ENCODE peak calls at places on chromosomes 4 and X, in six cellular contexts. T is activated CD4-positive, CD25-positive, alpha-beta regulatory T cell treated with anti-CD3 and anti-CD28 coated beads, Interleukin-2, amount 50 U/mL, for 24 hours; C is gastrocnemius medialis; B is right cardiac atrium; F is DND-41; N is left colon. M is an unnamed sample.

GRCh38 chr4:104129243-104129642 is 365.5 kb downstream of the CXXC4 start:
- ATAC-seq in T (no peak), C (no peak), B (no peak), F (no peak), N (peak), M (no peak)

GRCh38 chr4:5747746-5748365 is 36.9 kb downstream of the EVC start:
- ATAC-seq in T (no peak), C (peak), B (peak), F (no peak), N (no peak), M (no peak)

GRCh38 chr4:95552942-95553550 is 4.3 kb upstream of the UNC5C start:
- ATAC-seq in T (no peak), C (no peak), B (no peak), F (no peak), N (no peak), M (no peak)

GRCh38 chrX:109774706-109775105 is 41.6 kb upstream of the ACSL4 start:
- ATAC-seq in T (peak), C (peak), B (peak), F (no peak), N (no peak), M (no peak)

GRCh38 chrX:120536056-120536455 is 24.7 kb downstream of the CUL4B start:
- ATAC-seq in T (no peak), C (no peak), B (no peak), F (no peak), N (no peak), M (no peak)

GRCh38 chr4:7842384-7843279 is 97.0 kb downstream of the AFAP1 start:
- ATAC-seq in T (no peak), C (peak), B (peak), F (no peak), N (no peak), M (peak)

GRCh38 chr4:13543648-13544555 is at the start of gene NKX3-2:
- ATAC-seq in T (no peak), C (no peak), B (peak), F (no peak), N (peak), M (peak)

GRCh38 chr4:110046588-110047049 is 133.9 kb downstream of the EGF start:
- ATAC-seq in T (no peak), C (no peak), B (no peak), F (no peak), N (no peak), M (no peak)

GRCh38 chr4:90152024-90152423 is 24.8 kb downstream of the CCSER1 start:
- ATAC-seq in T (no peak), C (no peak), B (no peak), F (no peak), N (no peak), M (no peak)

GRCh38 chrX:50770702-50771101 is 43.3 kb downstream of the SHROOM4 start:
- ATAC-seq in T (no peak), C (no peak), B (no peak), F (no peak), N (peak), M (peak)

GRCh38 chrX:84415155-84415554 is 87.1 kb downstream of the HDX start:
- ATAC-seq in T (no peak), C (no peak), B (no peak), F (no peak), N (no peak), M (no peak)

GRCh38 chrX:2823795-2824386 is 4.8 kb upstream of the GYG2 start:
- ATAC-seq in T (no peak), C (no peak), B (no peak), F (no peak), N (peak), M (no peak)

GRCh38 chrX:20461576-20461975 is 194.9 kb upstream of the RPS6KA3 start:
- ATAC-seq in T (no peak), C (no peak), B (no peak), F (no peak), N (no peak), M (peak)

GRCh38 chr4:94306713-94307112 is 35.9 kb downstream of the HPGDS start:
- ATAC-seq in T (no peak), C (no peak), B (peak), F (no peak), N (no peak), M (no peak)

GRCh38 chr4:139295317-139296299 is 5.7 kb upstream of the NAA15 start:
- ATAC-seq in T (peak), C (peak), B (peak), F (peak), N (peak), M (peak)

GRCh38 chrX:101206471-101206870 is 13.1 kb upstream of the DRP2 start:
- ATAC-seq in T (peak), C (no peak), B (peak), F (peak), N (peak), M (peak)

GRCh38 chr4:145830699-145831098 is 107.9 kb downstream of the ZNF827 start:
- ATAC-seq in T (no peak), C (no peak), B (no peak), F (no peak), N (no peak), M (no peak)

GRCh38 chrX:78619829-78620228 is 39.3 kb downstream of the RTL3 start:
- ATAC-seq in T (no peak), C (no peak), B (peak), F (no peak), N (peak), M (no peak)

GRCh38 chr4:140005699-140006098 is 148.3 kb downstream of the MAML3 start:
- ATAC-seq in T (no peak), C (no peak), B (no peak), F (no peak), N (no peak), M (no peak)

GRCh38 chrX:46587158-46587557 is 13.6 kb downstream of the CHST7 start:
- ATAC-seq in T (peak), C (no peak), B (peak), F (no peak), N (no peak), M (no peak)

GRCh38 chrX:71198066-71198465 is 25.0 kb upstream of the GJB1 start:
- ATAC-seq in T (peak), C (no peak), B (no peak), F (peak), N (no peak), M (no peak)

GRCh38 chrX:13646154-13646549 is 6.8 kb upstream of the TCEANC start:
- ATAC-seq in T (no peak), C (no peak), B (peak), F (peak), N (peak), M (peak)

M was measured in esophagus mucosa.